ENCODE peak calls at places on chromosomes 7 and 10, in ten cellular contexts. S is heart right ventricle, T is PC-9, E is fibroblast of lung, Y is suprapubic skin, J is cardiac muscle cell, D is tibial nerve, G is neural progenitor cell, N is endodermal cell, O is sigmoid colon. I is an unnamed sample.

GRCh38 chr10:72109619-72110215 is 21.4 kb upstream of the SPOCK2 start:
- DNase-seq in S (no peak), T (no peak), E (no peak), Y (no peak), J (no peak), D (no peak), G (no peak), N (no peak), O (no peak), I (no peak)

GRCh38 chr10:7397049-7397448 is 13.8 kb downstream of the SFMBT2 start:
- DNase-seq in S (no peak), T (no peak), E (no peak), Y (no peak), J (no peak), D (no peak), G (no peak), N (no peak), O (no peak), I (no peak)

GRCh38 chr10:132735341-132735775 is 50.6 kb downstream of the NKX6-2 start:
- DNase-seq in S (no peak), T (no peak), E (no peak), Y (no peak), J (no peak), D (no peak), G (no peak), N (no peak), O (no peak), I (no peak)

GRCh38 chr7:34227525-34227924 is 322.2 kb downstream of the BMPER start:
- DNase-seq in S (no peak), T (no peak), E (no peak), Y (no peak), J (no peak), D (no peak), G (no peak), N (no peak), O (no peak), I (no peak)

GRCh38 chr10:11159543-11160215 is 142.0 kb downstream of the CELF2 start:
- DNase-seq in S (no peak), T (no peak), E (no peak), Y (no peak), J (peak; percentile 25), D (no peak), G (no peak), N (no peak), O (no peak), I (no peak)

GRCh38 chr7:2257651-2258050 is 15.6 kb downstream of the NUDT1 start:
- DNase-seq in S (no peak), T (no peak), E (no peak), Y (no peak), J (no peak), D (no peak), G (no peak), N (peak; percentile 47), O (no peak), I (no peak)

GRCh38 chr10:23643396-23643795 is 204.5 kb downstream of the OTUD1 start:
- DNase-seq in S (peak; percentile 5), T (no peak), E (peak; percentile 53), Y (no peak), J (no peak), D (no peak), G (no peak), N (no peak), O (no peak), I (no peak)

GRCh38 chr7:105581066-105581811 is at the start of gene EFCAB10:
- DNase-seq in S (peak; percentile 14), T (peak; percentile 62), E (peak; percentile 53), Y (no peak), J (peak; percentile 95), D (no peak), G (peak; percentile 97), N (peak; percentile 99), O (no peak), I (peak; percentile 71)

GRCh38 chr10:30529373-30529998 is 95.5 kb downstream of the MAP3K8 start:
- DNase-seq in S (peak; percentile 45), T (no peak), E (no peak), Y (peak; percentile 79), J (no peak), D (peak; percentile 36), G (no peak), N (no peak), O (peak; percentile 85), I (peak; percentile 27)

GRCh38 chr10:30531751-30532530 is 97.6 kb downstream of the LYZL2 start:
- DNase-seq in S (no peak), T (no peak), E (no peak), Y (no peak), J (no peak), D (no peak), G (no peak), N (no peak), O (peak; percentile 52), I (no peak)

GRCh38 chr10:30528427-30528782 is 94.4 kb downstream of the MAP3K8 start:
- DNase-seq in S (no peak), T (no peak), E (no peak), Y (no peak), J (no peak), D (no peak), G (no peak), N (no peak), O (peak; percentile 15), I (no peak)

GRCh38 chr10:30527623-30528426 is 93.8 kb downstream of the MAP3K8 start:
- DNase-seq in S (no peak), T (peak; percentile 24), E (no peak), Y (no peak), J (no peak), D (no peak), G (no peak), N (no peak), O (peak; percentile 10), I (no peak)
- TF ChIP-seq CTCF in S (no peak), T (no peak), E (no peak), Y (no peak), J (no peak), D (no peak), G (no peak), N (no peak), O (no peak), I (no peak)

GRCh38 chr7:108836246-108836645 is 266.6 kb downstream of the DNAJB9 start:
- DNase-seq in S (no peak), T (no peak), E (peak; percentile 4), Y (no peak), J (no peak), D (no peak), G (no peak), N (no peak), O (no peak), I (no peak)

GRCh38 chr7:108838143-108838542 is 268.5 kb downstream of the DNAJB9 start:
- DNase-seq in S (no peak), T (no peak), E (peak; percentile 18), Y (no peak), J (no peak), D (no peak), G (no peak), N (no peak), O (no peak), I (no peak)

GRCh38 chr7:108839091-108839490 is 269.4 kb downstream of the DNAJB9 start:
- DNase-seq in S (no peak), T (no peak), E (peak; percentile 70), Y (no peak), J (no peak), D (no peak), G (no peak), N (no peak), O (no peak), I (no peak)
- H3K9me3 ChIP-seq in S (no peaks in the 10 kb centered on the region), T (no peaks in the 10 kb centered on the region), E (no peaks in the 10 kb centered on the region), Y (no peaks in the 10 kb centered on the region), J (no peaks in the 10 kb centered on the region), D (peaks cover 6% of the 10 kb centered on the region), G (peaks cover 4% of the 10 kb centered on the region), N (peaks cover 13% of the 10 kb centered on the region), O (no peaks in the 10 kb centered on the region), I (no peaks in the 10 kb centered on the region)

GRCh38 chr10:130336612-130337304 is 200.6 kb downstream of the GLRX3 start:
- DNase-seq in S (no peak), T (no peak), E (no peak), Y (no peak), J (no peak), D (no peak), G (peak; percentile 65), N (peak; percentile 82), O (no peak), I (no peak)

GRCh38 chr10:130338588-130339070 is 202.4 kb downstream of the GLRX3 start:
- DNase-seq in S (no peak), T (no peak), E (no peak), Y (no peak), J (no peak), D (no peak), G (no peak), N (no peak), O (no peak), I (no peak)

GRCh38 chr10:130339091-130339490 is 202.9 kb downstream of the GLRX3 start:
- DNase-seq in S (no peak), T (no peak), E (no peak), Y (no peak), J (no peak), D (no peak), G (no peak), N (no peak), O (no peak), I (no peak)

GRCh38 chr10:130337305-130337640 is 201.1 kb downstream of the GLRX3 start:
- DNase-seq in S (no peak), T (no peak), E (no peak), Y (no peak), J (no peak), D (no peak), G (no peak), N (no peak), O (no peak), I (no peak)

DNA sequence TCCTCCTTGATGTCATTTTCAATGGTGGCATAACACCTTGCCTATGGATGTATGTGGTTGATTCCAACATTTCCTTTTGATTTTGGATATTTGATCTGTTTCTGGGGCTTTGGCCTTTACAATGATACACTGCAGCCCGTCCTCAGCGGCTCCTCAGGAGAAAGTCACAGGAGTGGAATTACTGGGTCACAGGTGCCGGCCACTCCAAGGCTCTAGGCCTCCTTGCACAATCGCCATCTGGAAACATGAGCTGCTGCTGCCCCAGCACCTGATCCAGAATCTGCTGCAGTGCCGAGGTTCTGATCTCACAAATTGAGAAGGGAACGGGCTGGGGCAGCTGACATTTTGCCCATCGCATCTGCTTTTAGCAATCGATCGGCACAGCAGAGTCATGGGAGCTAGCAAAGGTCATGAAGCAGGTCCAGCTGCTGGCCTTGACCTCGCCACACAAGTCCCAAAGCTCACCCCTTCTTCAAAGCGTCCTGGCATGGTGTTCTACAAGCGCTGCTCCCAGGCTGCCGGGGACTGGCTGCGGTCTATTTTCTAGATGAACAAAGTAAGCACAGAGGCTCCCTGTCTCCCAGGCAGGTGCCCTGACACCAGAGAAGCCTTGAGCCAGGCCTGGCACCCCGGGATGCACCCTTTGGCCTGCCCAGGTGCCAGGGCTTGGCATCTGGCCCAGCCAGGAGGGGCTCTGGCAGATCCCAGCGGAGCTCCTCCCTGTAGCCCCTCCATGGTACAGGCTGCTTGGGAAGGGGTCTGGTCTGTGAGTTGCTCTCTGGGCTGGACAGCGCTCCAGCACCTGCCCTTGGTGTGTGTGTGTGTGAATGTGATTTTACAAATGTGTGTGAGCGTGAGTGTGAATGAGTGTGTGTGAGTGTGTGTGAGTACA is 201.8 kb downstream of the GLRX3 start:
- DNase-seq in S (no peak), T (no peak), E (no peak), Y (no peak), J (no peak), D (no peak), G (no peak), N (no peak), O (no peak), I (no peak)
- TF ChIP-seq CTCF in S (no peak), T (no peak), E (no peak), Y (no peak), J (no peak), D (no peak), G (no peak), N (no peak), O (no peak), I (no peak)

GRCh38 chr7:262251-262572 is 27.8 kb upstream of the FOXL3 start:
- DNase-seq in S (no peak), T (no peak), E (no peak), Y (no peak), J (no peak), D (peak; percentile 5), G (no peak), N (no peak), O (peak; percentile 34), I (no peak)
- H3K9me3 ChIP-seq in S (no peaks in the 10 kb centered on the region), T (peaks cover 15% of the 10 kb centered on the region), E (peaks cover 4% of the 10 kb centered on the region), Y (peaks cover 9% of the 10 kb centered on the region), J (no peaks in the 10 kb centered on the region), D (peaks cover 27% of the 10 kb centered on the region), G (peaks cover 5% of the 10 kb centered on the region), N (peaks cover 10% of the 10 kb centered on the region), O (no peaks in the 10 kb centered on the region), I (no peaks in the 10 kb centered on the region)

I was measured in thyroid gland.